ENCODE peak calls at places on chromosomes 12 and 14, in six cellular contexts. Q is pancreas; S is CD8-positive, alpha-beta memory T cell; R is endodermal cell; E is lung; X is aorta. L is an unnamed sample. For H3K36me3, the result is how much of the 10 kb centered on the place peaks cover.

GRCh38 chr12:132306885-132307191 is 22.6 kb downstream of the GALNT9 start:
- DNase-seq in Q (no peak), E (no peak), S (no peak), X (peak), R (no peak), L (no peak)

GRCh38 chr12:68910128-68910527 is 22.8 kb downstream of the CPM start:
- DNase-seq in R (no peak), S (no peak), X (no peak), E (no peak), Q (no peak), L (no peak)

GRCh38 chr12:62426095-62426488 is 40.5 kb upstream of the MON2 start:
- DNase-seq in S (no peak), X (no peak), E (no peak), R (no peak), Q (no peak), L (no peak)

GRCh38 chr12:116381240-116381743 is 103.8 kb upstream of the MED13L start:
- DNase-seq in X (no peak), Q (no peak), E (no peak), R (peak), S (no peak), L (no peak)

GRCh38 chr14:34646570-34647255 is 16.8 kb upstream of the SNX6 start:
- DNase-seq in Q (no peak), E (no peak), R (no peak), S (no peak), X (no peak), L (no peak)

GRCh38 chr14:105855893-105856675 is 329.7 kb downstream of the TMEM121 start:
- DNase-seq in X (peak), E (no peak), S (no peak), Q (no peak), R (peak), L (no peak)

GRCh38 chr14:100423421-100424010 is 100.4 kb downstream of the SLC25A47 start:
- DNase-seq in X (no peak), R (no peak), E (no peak), S (no peak), Q (no peak), L (no peak)

GRCh38 chr12:54740882-54741281 is 92.7 kb upstream of the DCD start:
- DNase-seq in Q (no peak), X (no peak), S (peak), R (no peak), E (no peak), L (no peak)

GRCh38 chr14:33386771-33387170 is 448.1 kb downstream of the NPAS3 start:
- DNase-seq in E (no peak), Q (no peak), X (no peak), R (no peak), S (no peak), L (no peak)

GRCh38 chr14:70955543-70956480 is 48.6 kb downstream of the PCNX1 start:
- DNase-seq in E (no peak), Q (no peak), R (no peak), S (peak), X (no peak), L (no peak)

GRCh38 chr12:108696111-108696995 is 35.0 kb downstream of the CORO1C start:
- DNase-seq in X (no peak), R (no peak), E (no peak), Q (no peak), S (no peak), L (peak)

GRCh38 chr12:94783862-94784261 is 133.5 kb upstream of the TMCC3 start:
- DNase-seq in R (no peak), Q (no peak), S (no peak), E (no peak), X (no peak), L (no peak)

GRCh38 chr12:69123909-69124638 is 115.3 kb upstream of the CPSF6 start:
- DNase-seq in Q (no peak), E (no peak), S (no peak), X (no peak), R (no peak), L (no peak)

GRCh38 chr12:78385541-78385940 is 479.0 kb upstream of the SYT1 start:
- DNase-seq in E (no peak), X (no peak), R (no peak), Q (no peak), S (no peak), L (no peak)

GRCh38 chr12:57782243-57782607 is 362 bp upstream of the TSFM start:
- DNase-seq in X (no peak), R (no peak), Q (no peak), S (no peak), E (no peak), L (no peak)

GRCh38 chr12:123934016-123934620 is 38.5 kb downstream of the CCDC92 start:
- DNase-seq in Q (no peak), X (no peak), R (no peak), E (no peak), S (no peak), L (no peak)

GRCh38 chr14:45526715-45527549 is 273.9 kb upstream of the MIS18BP1 start:
- DNase-seq in X (no peak), Q (no peak), S (no peak), E (no peak), R (peak), L (no peak)

GRCh38 chr12:124174406-124174805 is 120.5 kb upstream of the RFLNA start:
- DNase-seq in S (no peak), R (no peak), E (no peak), Q (no peak), X (peak), L (no peak)

GRCh38 chr14:22190411-22191191 is 398.4 kb downstream of the DAD1 start:
- DNase-seq in Q (no peak), R (no peak), X (no peak), S (no peak), E (no peak), L (no peak)

GRCh38 chr12:89245090-89245489 is 107.2 kb downstream of the DUSP6 start:
- DNase-seq in E (no peak), Q (no peak), R (peak), S (peak), X (no peak), L (no peak)

GRCh38 chr12:68175566-68176033 is 16.1 kb upstream of the IFNG start:
- DNase-seq in S (peak), R (peak), Q (no peak), E (no peak), X (no peak), L (no peak)

GRCh38 chr14:32382704-32383103 is 53.6 kb downstream of the AKAP6 start:
- DNase-seq in R (peak), Q (no peak), E (no peak), X (no peak), S (no peak), L (no peak)

GRCh38 chr12:109824731-109825130 is 8.5 kb downstream of the TRPV4 start:
- DNase-seq in E (no peak), Q (no peak), S (no peak), R (no peak), X (no peak), L (no peak)

GRCh38 chr14:76784881-76785280 is 23.6 kb downstream of the VASH1 start:
- DNase-seq in Q (peak), R (peak), E (peak), X (peak), S (peak), L (no peak)

GRCh38 chr14:76784266-76784874 is 23.1 kb downstream of the VASH1 start:
- DNase-seq in X (no peak), R (no peak), S (no peak), Q (no peak), E (no peak), L (no peak)

GRCh38 chr14:76782115-76782884 is 21.0 kb downstream of the VASH1 start:
- DNase-seq in E (peak), R (peak), X (no peak), Q (peak), S (no peak), L (no peak)

GRCh38 chr14:76782885-76783566 is 21.8 kb downstream of the VASH1 start:
- DNase-seq in Q (no peak), S (no peak), E (no peak), R (peak), X (no peak), L (no peak)

GRCh38 chr14:76786556-76786955 is 25.3 kb downstream of the VASH1 start:
- DNase-seq in X (no peak), R (no peak), Q (no peak), S (no peak), E (no peak), L (no peak)
- H3K36me3 ChIP-seq in X (under half), R (half or more), Q (under half), S (under half), E (half or more), L (under half)

DNA sequence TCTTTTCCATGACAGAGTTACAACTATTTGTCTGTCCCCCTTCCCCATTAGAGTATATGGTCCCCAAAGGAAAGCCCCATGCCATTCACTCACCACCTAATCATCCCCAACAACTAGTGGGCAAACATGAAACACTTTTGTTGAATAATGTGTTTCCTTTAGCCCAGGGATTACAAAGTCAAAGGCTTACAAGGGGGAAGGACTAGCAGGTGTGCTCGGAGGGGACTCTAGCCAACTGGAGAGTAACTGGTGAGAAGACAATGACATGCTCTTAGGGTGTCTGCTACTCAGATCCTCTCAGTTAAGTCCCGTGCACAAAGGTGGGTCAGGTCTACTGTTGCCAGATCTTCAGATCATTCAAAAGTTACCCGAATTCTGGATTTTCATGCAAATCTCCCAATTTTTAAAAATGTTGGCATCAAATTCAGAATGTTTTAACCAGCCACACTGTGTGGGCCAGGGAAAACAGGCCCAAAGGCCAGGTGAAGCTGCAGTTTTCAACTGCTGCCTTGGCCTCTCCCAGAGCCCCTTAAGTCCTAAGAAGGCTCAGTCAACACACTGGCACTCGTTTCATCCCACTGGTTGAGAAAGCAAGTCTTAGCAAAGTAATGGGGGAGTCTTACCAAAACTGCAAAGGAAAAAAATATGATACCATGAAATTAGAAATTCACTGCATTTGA is 29.7 kb downstream of the NUDT4 start:
- DNase-seq in E (no peak), Q (no peak), S (no peak), X (no peak), R (no peak), L (no peak)
- H3K36me3 ChIP-seq in E (under half), Q (under half), S (under half), X (under half), R (under half), L (under half)

GRCh38 chr12:41624571-41624970 is 436.5 kb downstream of the PDZRN4 start:
- DNase-seq in S (no peak), R (no peak), E (no peak), Q (no peak), X (no peak), L (no peak)
- H3K36me3 ChIP-seq in S (under half), R (under half), E (under half), Q (under half), X (under half), L (under half)

DNA sequence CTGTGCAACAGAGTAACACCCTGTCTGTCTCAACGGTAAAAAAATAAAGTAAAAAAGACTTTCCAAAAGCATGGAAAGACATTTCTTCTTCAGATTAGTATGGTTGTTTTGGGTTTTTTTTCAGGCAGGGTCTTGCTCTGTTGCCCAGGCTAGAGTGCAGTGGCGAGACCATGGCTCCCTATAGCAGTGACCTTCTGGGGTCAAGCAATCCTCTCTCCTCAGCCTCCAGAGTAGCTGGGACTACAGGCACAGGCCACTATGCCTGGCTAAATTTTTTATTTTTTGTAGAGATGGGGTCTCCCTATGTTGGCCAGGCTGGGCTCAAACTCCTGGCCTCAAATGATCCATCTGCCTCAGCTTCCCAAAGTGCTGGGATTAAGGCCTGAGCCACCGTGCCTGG is 72.8 kb downstream of the KDM2B start:
- DNase-seq in X (no peak), S (no peak), R (no peak), Q (no peak), E (no peak), L (no peak)
- H3K36me3 ChIP-seq in X (under half), S (under half), R (half or more), Q (under half), E (under half), L (under half)

DNA sequence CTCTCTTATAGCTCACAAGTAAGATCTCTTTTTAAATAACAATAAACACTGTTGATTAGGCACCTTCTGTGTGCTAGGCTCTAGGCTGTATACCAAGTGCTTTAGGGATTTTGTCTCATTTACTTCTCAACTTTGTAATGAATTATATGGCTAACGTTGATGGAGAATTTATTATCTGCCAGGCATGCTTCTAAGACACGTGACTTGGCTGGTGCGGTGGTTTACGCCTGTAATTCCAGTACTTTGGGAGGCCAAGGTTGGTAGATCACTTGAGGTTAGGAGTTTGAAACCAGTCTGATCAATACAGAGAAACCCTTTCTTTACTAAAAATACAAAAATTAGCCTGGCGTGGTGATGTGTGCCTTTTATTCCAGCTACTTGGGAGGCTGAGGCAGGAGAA is 1202.8 kb upstream of the TMEM132C start:
- DNase-seq in Q (no peak), X (no peak), E (no peak), S (no peak), R (no peak), L (no peak)
- H3K36me3 ChIP-seq in Q (under half), X (under half), E (under half), S (under half), R (under half), L (under half)

GRCh38 chr12:122265931-122266771 is at the start of gene VPS33A:
- DNase-seq in Q (peak), X (peak), R (peak), E (peak), S (peak), L (peak)
- H3K36me3 ChIP-seq in Q (under half), X (under half), R (under half), E (under half), S (under half), L (under half)

GRCh38 chr14:91303091-91303923 is 58.8 kb upstream of the GPR68 start:
- DNase-seq in R (peak), Q (no peak), X (no peak), S (no peak), E (no peak), L (no peak)
- H3K36me3 ChIP-seq in R (under half), Q (under half), X (under half), S (half or more), E (under half), L (under half)

GRCh38 chr14:68362841-68363240 is 430.0 kb downstream of the ZFP36L1 start:
- DNase-seq in E (no peak), X (no peak), S (no peak), Q (no peak), R (no peak), L (no peak)

GRCh38 chr14:68361231-68361630 is 431.6 kb downstream of the ZFP36L1 start:
- DNase-seq in X (no peak), E (peak), R (no peak), Q (peak), S (no peak), L (no peak)

GRCh38 chr14:68359862-68360552 is 432.9 kb downstream of the ZFP36L1 start:
- DNase-seq in Q (no peak), R (no peak), X (peak), E (peak), S (no peak), L (peak)

GRCh38 chr14:68358500-68358899 is 434.4 kb downstream of the ZFP36L1 start:
- DNase-seq in S (no peak), Q (no peak), E (no peak), R (no peak), X (no peak), L (no peak)

GRCh38 chr14:68358978-68359861 is 433.6 kb downstream of the ZFP36L1 start:
- DNase-seq in Q (no peak), E (no peak), R (no peak), S (no peak), X (no peak), L (no peak)
- H3K36me3 ChIP-seq in Q (under half), E (under half), R (under half), S (under half), X (under half), L (under half)

L was measured in prostate gland.